ENCODE peak calls at places on chromosomes 5 and 9, in five cellular contexts. N is HepG2, W is K562, J is GM12878, Z is H1. C is an unnamed sample.
A peak's percentile ranks its signal among the peaks of the same experiment; 100 is the strongest.

GRCh38 chr9:112334319-112334828 is 955 bp upstream of the PTBP3 start:
- DNase-seq in N (peak; percentile 35), W (peak; percentile 59), J (no peak), Z (no peak), C (no peak)

GRCh38 chr9:130305381-130305780 is 39.8 kb downstream of the HMCN2 start:
- DNase-seq in N (no peak), W (no peak), J (no peak), Z (no peak), C (no peak)

GRCh38 chr9:84140535-84141101 is 160.0 kb downstream of the RMI1 start:
- DNase-seq in N (no peak), W (no peak), J (no peak), Z (no peak), C (no peak)

GRCh38 chr9:90805006-90805993 is 3.7 kb downstream of the SYK start:
- DNase-seq in N (no peak), W (peak; percentile 45), J (no peak), Z (no peak), C (no peak)

GRCh38 chr9:35691757-35692301 is 2.1 kb upstream of the TPM2 start:
- DNase-seq in N (no peak), W (no peak), J (no peak), Z (no peak), C (no peak)

GRCh38 chr5:89735108-89735507 is 674.4 kb downstream of the CETN3 start:
- DNase-seq in N (no peak), W (no peak), J (no peak), Z (no peak), C (no peak)

GRCh38 chr9:614421-614820 is 227.1 kb upstream of the DMRT1 start:
- DNase-seq in N (peak; percentile 65), W (no peak), J (no peak), Z (no peak), C (no peak)

GRCh38 chr9:33165263-33166151 is 1.6 kb downstream of the B4GALT1 start:
- DNase-seq in N (peak; percentile 95), W (peak; percentile 90), J (peak; percentile 78), Z (no peak), C (no peak)

GRCh38 chr9:106737516-106737915 is 125.5 kb upstream of the ZNF462 start:
- DNase-seq in N (no peak), W (no peak), J (no peak), Z (no peak), C (no peak)

GRCh38 chr9:85001925-85002324 is 332.4 kb downstream of the NTRK2 start:
- DNase-seq in N (no peak), W (no peak), J (no peak), Z (no peak), C (no peak)

GRCh38 chr9:128729302-128729701 is 5.4 kb upstream of the ZDHHC12 start:
- DNase-seq in N (no peak), W (no peak), J (no peak), Z (no peak), C (no peak)

GRCh38 chr9:137956688-137957385 is 79.3 kb downstream of the CACNA1B start:
- DNase-seq in N (no peak), W (peak; percentile 10), J (no peak), Z (no peak), C (no peak)

GRCh38 chr5:135228236-135228635 is 170.8 kb downstream of the MACROH2A1 start:
- DNase-seq in N (no peak), W (no peak), J (no peak), Z (no peak), C (no peak)

GRCh38 chr5:56979968-56980367 is 28.0 kb upstream of the MIER3 start:
- DNase-seq in N (peak; percentile 16), W (no peak), J (no peak), Z (no peak), C (no peak)

GRCh38 chr9:129778469-129778868 is 24.5 kb upstream of the TOR1B start:
- DNase-seq in N (no peak), W (no peak), J (no peak), Z (no peak), C (no peak)

GRCh38 chr5:177440990-177441780 is 5.4 kb upstream of the PRR7 start:
- DNase-seq in N (no peak), W (no peak), J (no peak), Z (no peak), C (no peak)

DNA sequence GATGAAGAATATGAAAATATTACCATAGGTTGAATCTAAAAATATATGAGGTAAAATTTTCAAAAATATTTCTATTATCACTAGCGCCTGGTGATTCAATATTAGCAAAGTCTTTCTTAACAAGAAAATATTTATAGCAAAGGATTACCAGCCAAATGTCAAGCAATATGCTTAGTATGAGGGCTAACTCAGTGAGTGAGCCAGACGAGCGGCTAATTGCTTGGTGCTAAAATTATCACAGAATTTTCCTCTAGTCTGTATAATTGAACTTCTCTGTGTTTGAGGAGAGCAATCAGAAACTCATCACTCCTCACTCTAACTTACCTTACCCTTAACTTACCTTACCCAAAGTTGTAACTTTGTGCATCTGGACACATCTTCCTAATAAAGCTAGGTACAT is 304.9 kb upstream of the PRR16 start:
- DNase-seq in N (no peak), W (no peak), J (no peak), Z (no peak), C (no peak)
- TF ChIP-seq JUND in N (no peak), W (no peak), J (no peak), Z (no peak), C (no peak)

GRCh38 chr9:114364123-114364522 is 23.7 kb downstream of the AKNA start:
- DNase-seq in N (peak; percentile 57), W (no peak), J (no peak), Z (no peak), C (no peak)
- TF ChIP-seq POLR2A in N (no peak), W (no peak), J (no peak), Z (no peak), C (no peak)

DNA sequence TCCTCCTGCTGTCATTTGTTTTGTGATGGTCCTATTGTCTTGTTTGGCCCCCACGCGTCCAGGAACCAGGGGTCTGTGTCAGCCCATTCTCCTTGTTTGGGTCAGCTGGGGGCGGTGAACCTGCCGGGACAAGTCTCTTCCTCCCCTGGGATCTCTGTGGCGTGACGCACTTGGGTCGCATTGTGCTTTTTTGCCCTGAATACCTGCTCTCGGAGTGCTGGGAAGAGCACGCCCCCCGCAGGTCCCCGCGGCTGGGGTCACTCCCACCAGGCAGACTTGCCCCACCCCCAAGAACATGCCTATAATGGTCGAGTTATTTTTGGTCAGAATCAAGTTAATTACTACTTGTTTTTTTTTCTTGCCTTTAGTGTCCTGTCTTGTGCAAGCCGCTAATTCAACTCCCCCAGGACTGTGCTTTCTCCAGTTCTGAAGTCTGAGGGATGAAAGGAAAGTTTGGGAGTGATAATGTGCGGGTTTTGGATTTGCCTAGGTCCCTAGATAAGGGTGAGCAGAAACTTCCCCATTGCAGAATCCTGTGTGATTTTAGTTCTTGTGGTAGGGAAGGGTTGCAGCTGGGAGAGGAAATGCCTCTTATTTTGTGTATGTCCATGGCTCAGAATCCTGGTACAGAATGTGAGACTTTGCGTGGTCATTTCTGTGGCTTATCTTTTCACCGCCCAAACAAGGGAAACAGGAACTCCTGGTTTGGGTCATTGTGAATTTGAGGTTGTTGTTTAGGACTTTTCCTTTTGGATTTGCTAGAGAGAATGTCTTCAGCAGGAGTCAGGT is 791 bp downstream of the ACER2 start:
- DNase-seq in N (peak; percentile 43), W (peak; percentile 52), J (no peak), Z (no peak), C (peak; percentile 8)
- TF ChIP-seq JUND in N (no peak), W (no peak), J (no peak), Z (no peak), C (no peak)

GRCh38 chr5:179820127-179820482 is 600 bp upstream of the SQSTM1 start:
- DNase-seq in N (no peak), W (no peak), J (no peak), Z (no peak), C (no peak)

GRCh38 chr5:179817071-179817840 is 3.4 kb upstream of the SQSTM1 start:
- DNase-seq in N (no peak), W (no peak), J (no peak), Z (no peak), C (no peak)

GRCh38 chr5:179819296-179820126 is 1.2 kb upstream of the SQSTM1 start:
- DNase-seq in N (peak; percentile 82), W (peak; percentile 86), J (no peak), Z (no peak), C (no peak)

GRCh38 chr5:179820483-179821297 is at the start of gene SQSTM1:
- DNase-seq in N (peak; percentile 45), W (peak; percentile 89), J (no peak), Z (no peak), C (no peak)

DNA sequence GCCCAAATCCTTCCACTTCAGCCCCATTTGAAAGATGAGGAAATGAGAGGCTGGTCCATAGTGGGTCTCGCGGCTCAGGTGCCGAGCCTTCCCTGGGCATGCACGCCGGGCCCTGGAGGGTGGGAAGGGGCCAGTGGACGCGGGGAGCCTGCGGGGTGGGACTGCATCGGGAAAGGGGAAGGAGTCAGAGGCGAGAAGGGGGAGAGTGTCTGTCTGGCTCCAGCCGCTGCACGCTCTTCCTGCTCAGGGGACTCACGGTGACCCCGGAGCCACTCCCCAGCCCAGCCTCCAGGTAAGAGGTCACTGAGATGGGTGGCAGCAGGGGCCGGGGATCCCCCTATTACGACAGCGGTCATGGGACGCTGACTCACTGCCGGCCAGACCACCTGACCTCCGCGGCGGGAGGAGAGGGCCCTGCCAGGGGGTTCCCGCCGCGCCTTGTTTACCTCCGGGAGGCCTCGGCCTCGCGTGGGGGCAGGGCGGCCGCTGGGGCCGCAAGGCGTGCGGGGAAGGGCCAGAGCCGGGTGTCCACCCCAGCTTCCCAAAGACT is 1.9 kb upstream of the SQSTM1 start:
- DNase-seq in N (peak; percentile 94), W (peak; percentile 95), J (peak; percentile 82), Z (no peak), C (peak; percentile 72)
- TF ChIP-seq POLR2A in N (no peak), W (peak; percentile 52), J (peak; percentile 81), Z (no peak), C (no peak)

GRCh38 chr5:170626507-170627150 is 122.8 kb downstream of the KCNIP1 start:
- DNase-seq in N (no peak), W (no peak), J (no peak), Z (no peak), C (no peak)

GRCh38 chr5:170619869-170620268 is 116.0 kb downstream of the KCNIP1 start:
- DNase-seq in N (no peak), W (no peak), J (no peak), Z (no peak), C (no peak)

GRCh38 chr5:170623576-170624181 is 119.9 kb downstream of the KCNIP1 start:
- DNase-seq in N (peak; percentile 20), W (peak; percentile 65), J (no peak), Z (no peak), C (peak; percentile 48)

GRCh38 chr5:170625221-170626165 is 121.7 kb downstream of the KCNIP1 start:
- DNase-seq in N (no peak), W (no peak), J (no peak), Z (no peak), C (no peak)

DNA sequence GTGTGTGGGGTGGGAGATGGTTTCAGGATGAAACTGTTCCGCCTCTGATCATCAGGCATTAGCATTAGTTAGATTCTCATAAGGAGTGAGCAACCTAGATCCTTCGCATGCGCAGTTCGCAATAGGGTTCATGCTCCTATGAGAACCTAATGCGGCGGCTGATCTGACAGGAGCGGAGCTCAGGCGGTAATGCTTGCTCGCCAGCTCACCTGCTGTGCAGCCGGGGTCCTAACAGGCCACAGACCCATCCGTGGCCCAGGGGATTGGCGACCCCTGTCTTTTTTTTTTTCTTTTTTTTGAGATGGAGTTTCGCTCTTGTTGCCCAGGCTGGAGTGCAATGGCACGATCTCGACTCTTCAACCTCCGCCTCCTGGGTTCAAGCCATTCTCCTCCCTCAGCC is 119.1 kb downstream of the KCNIP1 start:
- DNase-seq in N (no peak), W (no peak), J (no peak), Z (no peak), C (no peak)
- TF ChIP-seq JUND in N (no peak), W (no peak), J (no peak), Z (no peak), C (no peak)

GRCh38 chr5:73487815-73488214 is 10.4 kb upstream of the BTF3 start:
- DNase-seq in N (no peak), W (no peak), J (no peak), Z (no peak), C (no peak)
- TF ChIP-seq POLR2A in N (no peak), W (no peak), J (no peak), Z (peak; percentile 48), C (no peak)

C was measured in HCT116.